ENCODE peak calls at places on chromosome 15, in four cellular contexts. U, W, D and C are unnamed samples. For H3K4me1, the result is how much of the 10 kb centered on the place peaks cover.

GRCh38 chr15:66864086-66864830 is 162.2 kb downstream of the SMAD6 start:
- DNase-seq in W (no peak), D (peak), U (no peak), C (peak)

GRCh38 chr15:56225520-56225919 is 18.2 kb downstream of the RFX7 start:
- DNase-seq in W (no peak), D (no peak), U (no peak), C (no peak)

GRCh38 chr15:52765779-52766178 is 24.4 kb downstream of the ONECUT1 start:
- DNase-seq in U (no peak), D (no peak), W (peak), C (no peak)

GRCh38 chr15:63308947-63309346 is 31.5 kb downstream of the APH1B start:
- DNase-seq in W (no peak), D (no peak), U (no peak), C (no peak)

GRCh38 chr15:97976766-97977503 is 16.4 kb downstream of the ARRDC4 start:
- DNase-seq in U (no peak), D (no peak), W (no peak), C (no peak)

GRCh38 chr15:38882226-38882625 is 317.6 kb upstream of the RASGRP1 start:
- DNase-seq in D (no peak), W (no peak), U (no peak), C (no peak)

GRCh38 chr15:41727143-41727542 is 47.1 kb upstream of the MAPKBP1 start:
- DNase-seq in D (no peak), U (no peak), W (no peak), C (no peak)

GRCh38 chr15:78054971-78055370 is 22.5 kb downstream of the TBC1D2B start:
- DNase-seq in U (no peak), D (no peak), W (no peak), C (no peak)

GRCh38 chr15:70120109-70120508 is 22.4 kb upstream of the TLE3 start:
- DNase-seq in U (no peak), D (no peak), W (no peak), C (no peak)

GRCh38 chr15:51094606-51095569 is at the start of gene TNFAIP8L3:
- DNase-seq in D (no peak), W (peak), U (no peak), C (no peak)

GRCh38 chr15:56244811-56245576 is 1.3 kb upstream of the RFX7 start:
- DNase-seq in U (no peak), D (peak), W (peak), C (peak)

GRCh38 chr15:90650117-90650955 is 66.8 kb upstream of the BLM start:
- DNase-seq in W (no peak), U (no peak), D (no peak), C (no peak)

GRCh38 chr15:68373028-68373427 is 58.9 kb downstream of the ITGA11 start:
- DNase-seq in U (no peak), W (no peak), D (no peak), C (peak)

GRCh38 chr15:82143390-82144047 is 97.7 kb upstream of the MEX3B start:
- DNase-seq in U (no peak), D (no peak), W (no peak), C (no peak)

GRCh38 chr15:86483936-86484335 is 404.3 kb downstream of the AGBL1 start:
- DNase-seq in D (no peak), W (no peak), U (no peak), C (no peak)

GRCh38 chr15:67196672-67197363 is 57.6 kb downstream of the AAGAB start:
- DNase-seq in W (no peak), U (no peak), D (no peak), C (no peak)

GRCh38 chr15:95291878-95292472 is 1038.5 kb upstream of the NR2F2 start:
- DNase-seq in U (no peak), D (no peak), W (peak), C (no peak)

GRCh38 chr15:34376856-34377255 is 9.9 kb upstream of the LPCAT4 start:
- DNase-seq in U (no peak), D (no peak), W (no peak), C (no peak)

GRCh38 chr15:86165263-86166204 is 85.9 kb downstream of the AGBL1 start:
- DNase-seq in D (no peak), U (no peak), W (no peak), C (no peak)

GRCh38 chr15:67823371-67824156 is 1.7 kb upstream of the SKOR1 start:
- DNase-seq in D (no peak), W (no peak), U (no peak), C (no peak)

GRCh38 chr15:67479781-67480180 is 41.1 kb upstream of the C15orf61 start:
- DNase-seq in U (no peak), D (no peak), W (no peak), C (no peak)

GRCh38 chr15:48963524-48964113 is at the start of gene SHC4:
- DNase-seq in U (no peak), D (peak), W (peak), C (peak)

GRCh38 chr15:40468850-40469249 is 1.9 kb upstream of the CHST14 start:
- DNase-seq in W (no peak), D (no peak), U (no peak), C (no peak)

GRCh38 chr15:26028086-26028740 is 165.1 kb upstream of the ATP10A start:
- DNase-seq in D (no peak), U (no peak), W (no peak), C (peak)

GRCh38 chr15:86735244-86736040 is 655.8 kb downstream of the AGBL1 start:
- DNase-seq in U (no peak), D (no peak), W (no peak), C (no peak)

GRCh38 chr15:33068531-33068990 is 126.0 kb downstream of the FMN1 start:
- DNase-seq in D (peak), U (no peak), W (peak), C (no peak)

GRCh38 chr15:71242292-71242691 is 127.0 kb downstream of the THSD4 start:
- DNase-seq in W (no peak), U (no peak), D (no peak), C (no peak)

GRCh38 chr15:97929456-97930229 is 30.9 kb upstream of the ARRDC4 start:
- DNase-seq in U (no peak), W (no peak), D (no peak), C (no peak)

GRCh38 chr15:88342666-88343065 is 86.1 kb upstream of the NTRK3 start:
- DNase-seq in W (no peak), U (no peak), D (no peak), C (no peak)

GRCh38 chr15:90561344-90562244 is 31.9 kb downstream of the CRTC3 start:
- DNase-seq in D (no peak), W (no peak), U (no peak), C (no peak)

GRCh38 chr15:85865070-85865684 is 70.5 kb upstream of the KLHL25 start:
- DNase-seq in D (no peak), U (no peak), W (peak), C (no peak)

GRCh38 chr15:70308011-70308761 is 210.5 kb upstream of the TLE3 start:
- DNase-seq in W (no peak), D (no peak), U (peak), C (no peak)

GRCh38 chr15:80526556-80527340 is 122.6 kb downstream of the ARNT2 start:
- DNase-seq in U (no peak), W (no peak), D (no peak), C (no peak)

GRCh38 chr15:69459063-69459462 is 6.4 kb downstream of the RPLP1 start:
- DNase-seq in U (no peak), W (no peak), D (peak), C (no peak)

GRCh38 chr15:75943713-75944215 is 40.1 kb downstream of the FBXO22 start:
- DNase-seq in D (no peak), U (no peak), W (no peak), C (no peak)

GRCh38 chr15:98721166-98721565 is 72.8 kb downstream of the IGF1R start:
- DNase-seq in U (no peak), D (no peak), W (no peak), C (no peak)

GRCh38 chr15:90610220-90610619 is 80.5 kb downstream of the CRTC3 start:
- DNase-seq in D (no peak), W (no peak), U (no peak), C (no peak)

GRCh38 chr15:39801641-39802309 is 19.1 kb upstream of the FSIP1 start:
- DNase-seq in W (peak), D (peak), U (no peak), C (no peak)

GRCh38 chr15:92797168-92798052 is 102.7 kb upstream of the CHD2 start:
- DNase-seq in U (peak), D (no peak), W (peak), C (no peak)

DNA sequence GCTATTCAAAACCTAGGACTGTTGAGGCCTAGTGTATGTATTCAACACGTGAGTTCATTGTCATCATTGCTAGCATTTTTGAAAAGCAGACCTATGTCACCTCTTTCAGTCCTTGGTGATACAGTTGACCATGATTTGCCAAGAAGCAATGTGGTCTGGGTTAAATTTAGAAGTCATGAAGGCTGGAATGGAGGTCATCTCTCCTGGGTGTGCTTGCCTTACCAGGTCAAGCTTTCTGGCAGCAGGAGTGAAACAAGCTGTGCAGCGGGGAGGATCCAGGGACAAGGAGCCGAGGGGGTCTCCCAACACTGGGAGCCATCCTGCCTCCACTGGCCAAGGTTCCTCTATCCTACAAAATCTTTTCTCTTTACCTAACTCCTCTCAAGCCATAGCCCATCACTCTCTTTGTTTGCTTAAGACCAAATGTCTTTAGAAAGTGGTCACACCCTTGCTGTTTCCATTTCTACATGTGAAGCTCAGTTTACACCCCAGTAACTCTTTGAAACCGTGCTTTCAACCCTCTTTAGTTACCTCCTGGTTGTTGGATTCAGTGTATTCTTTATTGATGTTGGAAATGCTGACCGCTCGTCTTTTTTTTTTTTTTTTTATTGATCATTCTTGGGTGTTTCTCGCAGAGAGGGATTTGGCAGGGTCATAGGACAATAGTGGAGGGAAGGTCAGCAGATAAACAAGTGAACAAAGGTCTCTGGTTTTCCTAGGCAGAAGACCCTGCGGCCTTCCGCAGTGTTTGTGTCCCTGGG is 40.0 kb downstream of the SLC28A2 start:
- DNase-seq in W (no peak), D (no peak), U (no peak), C (no peak)
- TF ChIP-seq POLR2AphosphoS5 in W (no peak), D (no peak), U (no peak), C (no peak)

GRCh38 chr15:58441376-58442070 is 9.7 kb downstream of the LIPC start:
- DNase-seq in U (no peak), D (no peak), W (no peak), C (no peak)

GRCh38 chr15:58440922-58441321 is 9.1 kb downstream of the LIPC start:
- DNase-seq in U (no peak), W (no peak), D (peak), C (peak)

GRCh38 chr15:58443291-58443690 is 11.5 kb downstream of the LIPC start:
- DNase-seq in D (no peak), U (no peak), W (no peak), C (no peak)

GRCh38 chr15:58440181-58440910 is 8.6 kb downstream of the LIPC start:
- DNase-seq in U (no peak), D (peak), W (peak), C (peak)

DNA sequence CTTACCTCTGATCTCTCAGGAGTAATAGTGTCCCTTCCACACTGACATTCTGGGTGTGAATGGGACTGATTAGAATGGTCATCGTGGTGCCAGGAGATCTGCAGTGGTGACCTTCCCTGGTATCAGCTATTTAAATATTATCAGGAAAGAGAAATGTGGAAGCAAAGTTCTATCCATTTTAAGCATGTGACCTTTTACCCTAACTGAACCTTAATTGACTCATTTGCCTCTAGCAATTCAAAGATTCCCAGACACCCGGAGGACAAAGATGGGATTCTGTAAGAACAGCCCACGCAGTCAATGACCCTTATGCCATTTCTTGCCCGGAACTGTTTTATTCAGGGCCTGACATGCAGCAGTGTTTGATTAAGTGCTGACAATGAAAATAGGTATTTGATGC is 10.3 kb downstream of the LIPC start:
- DNase-seq in U (no peak), W (no peak), D (no peak), C (peak)
- H3K4me1 ChIP-seq in U (under half), W (half or more), D (under half), C (half or more)

DNA sequence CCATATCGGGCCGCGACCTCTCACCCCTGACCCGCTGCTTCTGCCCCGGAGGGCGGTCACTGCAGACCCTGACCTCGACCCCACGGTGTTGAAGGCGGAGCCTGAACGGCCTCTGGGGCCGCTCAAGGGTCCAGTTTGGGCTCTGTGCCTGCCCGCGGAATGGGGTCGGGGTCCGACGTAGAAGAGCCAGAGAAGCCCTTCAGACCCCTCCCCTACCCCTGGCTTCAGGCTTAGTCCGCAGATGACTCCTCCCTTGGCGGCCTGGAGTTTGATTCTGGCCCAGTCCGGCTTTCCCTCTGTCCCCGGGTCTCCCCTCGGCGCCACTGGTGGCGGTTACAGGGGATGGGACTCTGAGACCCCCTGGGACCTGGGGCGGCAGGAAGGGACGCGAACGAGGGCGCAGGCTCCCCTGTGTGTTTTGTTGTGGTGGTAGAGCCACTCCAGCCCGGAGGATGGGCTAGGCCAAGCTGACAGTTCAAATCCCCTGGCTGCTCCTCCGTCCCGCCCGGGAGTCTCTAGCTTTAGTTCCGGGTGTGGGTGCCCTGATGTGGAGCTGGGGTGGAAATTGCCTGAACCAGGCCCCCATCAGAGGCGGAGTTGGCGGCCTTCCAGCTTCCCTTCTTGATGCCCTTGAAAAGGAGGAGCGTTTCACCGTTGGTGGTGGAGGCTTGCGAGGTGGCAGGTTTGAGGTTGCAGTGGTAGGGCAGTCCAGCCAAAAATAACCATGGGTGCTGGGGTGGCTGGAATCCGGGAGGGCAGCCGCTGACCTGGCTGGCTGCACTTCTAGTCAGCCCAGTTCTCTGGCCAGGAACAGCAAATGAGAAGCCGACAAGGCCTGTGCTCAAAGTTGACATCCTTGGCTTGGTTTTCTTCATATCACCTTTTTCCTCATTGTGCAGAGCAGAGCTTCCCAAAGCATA is 644 bp downstream of the CLK3 start:
- DNase-seq in W (peak), D (peak), U (no peak), C (peak)
- TF ChIP-seq POLR2A in W (no peak), D (no peak), U (peak), C (no peak)

DNA sequence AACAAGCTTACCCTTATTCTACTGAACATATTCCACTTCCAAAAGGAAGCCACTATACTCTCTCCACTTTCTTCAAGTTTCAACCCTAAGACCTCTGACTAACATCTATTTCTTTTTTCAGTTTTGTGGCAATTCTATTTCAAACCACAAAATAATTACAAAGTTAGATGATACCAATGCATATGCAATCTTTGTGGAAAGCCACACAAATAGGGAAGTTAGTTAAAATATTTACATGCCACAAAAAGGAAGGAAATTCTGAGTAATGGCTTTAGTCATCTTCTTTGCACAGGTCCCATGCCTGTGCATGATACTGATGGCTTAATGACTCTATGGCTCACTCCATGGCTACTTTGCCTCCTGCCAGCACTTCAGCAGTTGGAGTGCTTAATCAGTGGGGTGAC is 57.0 kb upstream of the MCTP2 start:
- DNase-seq in W (no peak), D (no peak), U (peak), C (no peak)
- TF ChIP-seq POLR2AphosphoS5 in W (no peak), D (peak), U (no peak), C (no peak)

GRCh38 chr15:101185770-101186169 is 66.1 kb downstream of the CHSY1 start:
- DNase-seq in D (no peak), U (no peak), W (no peak), C (no peak)
- H3K4me1 ChIP-seq in D (under half), U (under half), W (under half), C (half or more)